ENCODE peak calls at places on chromosomes 16 and 17, in eight cellular contexts. F is cardiac muscle cell; N is A549; C is fibroblast of lung; A is CD8-positive, alpha-beta memory T cell; L is lung; I is GM23338; K is ascending aorta. R is an unnamed sample.
A peak's percentile ranks its signal among the peaks of the same experiment; 100 is the strongest.

GRCh38 chr17:18263885-18264682 is 3.6 kb downstream of the MIEF2 start:
- DNase-seq in F (no peak), N (no peak), C (no peak), A (no peak), L (no peak), I (no peak), K (no peak), R (no peak)

GRCh38 chr17:77783991-77784820 is 174.3 kb upstream of the TNRC6C start:
- DNase-seq in F (no peak), N (no peak), C (no peak), A (peak; percentile 69), L (no peak), I (no peak), K (no peak), R (no peak)

GRCh38 chr16:86568677-86569623 is 2.3 kb downstream of the FOXC2 start:
- DNase-seq in F (no peak), N (no peak), C (no peak), A (no peak), L (no peak), I (peak; percentile 51), K (no peak), R (no peak)

GRCh38 chr16:14436410-14436955 is 193.6 kb downstream of the PARN start:
- DNase-seq in F (peak; percentile 38), N (no peak), C (no peak), A (no peak), L (no peak), I (no peak), K (no peak), R (no peak)

GRCh38 chr16:29256501-29256981 is 150.0 kb downstream of the NPIPB11 start:
- DNase-seq in F (peak; percentile 15), N (no peak), C (no peak), A (no peak), L (no peak), I (peak; percentile 37), K (no peak), R (no peak)

GRCh38 chr16:72189865-72190371 is 18.0 kb upstream of the PMFBP1 start:
- DNase-seq in F (no peak), N (peak; percentile 6), C (peak; percentile 78), A (no peak), L (no peak), I (no peak), K (no peak), R (peak; percentile 38)

GRCh38 chr17:31092475-31093064 is 2.2 kb upstream of the NF1 start:
- DNase-seq in F (no peak), N (peak; percentile 23), C (no peak), A (no peak), L (no peak), I (no peak), K (no peak), R (no peak)

GRCh38 chr16:66065869-66066403 is 300.6 kb upstream of the CDH5 start:
- DNase-seq in F (no peak), N (no peak), C (no peak), A (no peak), L (no peak), I (no peak), K (no peak), R (no peak)

GRCh38 chr16:68386628-68387027 is 61.7 kb downstream of the SMPD3 start:
- DNase-seq in F (no peak), N (no peak), C (no peak), A (no peak), L (no peak), I (no peak), K (no peak), R (no peak)

DNA sequence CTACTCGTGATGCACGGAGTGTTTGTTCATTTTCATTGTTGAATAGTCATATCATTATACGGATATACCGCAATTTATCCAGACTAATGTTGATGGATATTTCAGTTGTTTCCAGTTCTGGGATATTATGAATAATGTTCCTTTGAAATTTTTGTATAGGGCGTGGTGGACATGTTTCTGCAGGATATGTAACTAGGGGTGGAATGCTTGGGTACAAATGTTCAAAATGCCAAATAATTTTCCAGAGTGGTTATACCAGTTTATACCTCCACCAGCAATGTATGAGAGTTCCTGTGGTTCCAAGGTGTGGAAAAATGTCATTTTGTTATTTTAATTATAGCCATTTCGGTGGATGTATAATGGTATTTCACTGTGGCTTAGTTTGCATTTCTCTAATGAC is 53.6 kb downstream of the NUP88 start:
- DNase-seq in F (no peak), N (no peak), C (no peak), A (no peak), L (no peak), I (no peak), K (no peak), R (no peak)
- H3K27ac ChIP-seq in F (no peak overlapping the region), N (no peak overlapping the region), C (no peak overlapping the region), A (no peak overlapping the region), L (no peak overlapping the region), I (no peak overlapping the region), K (no peak overlapping the region), R (no peak overlapping the region)

GRCh38 chr16:1940273-1941161 is 2.5 kb downstream of the MSRB1 start:
- DNase-seq in F (no peak), N (no peak), C (no peak), A (no peak), L (no peak), I (no peak), K (no peak), R (no peak)

GRCh38 chr16:1938910-1939309 is 4.1 kb downstream of the MSRB1 start:
- DNase-seq in F (no peak), N (no peak), C (no peak), A (no peak), L (no peak), I (no peak), K (no peak), R (no peak)

GRCh38 chr16:1936945-1937479 is 6.0 kb downstream of the MSRB1 start:
- DNase-seq in F (no peak), N (no peak), C (no peak), A (no peak), L (no peak), I (no peak), K (no peak), R (no peak)

GRCh38 chr16:1941162-1941923 is 1.7 kb downstream of the MSRB1 start:
- DNase-seq in F (no peak), N (no peak), C (peak; percentile 33), A (no peak), L (no peak), I (peak; percentile 78), K (no peak), R (no peak)

GRCh38 chr16:1938316-1938715 is 4.7 kb downstream of the MSRB1 start:
- DNase-seq in F (no peak), N (no peak), C (no peak), A (no peak), L (peak; percentile 62), I (no peak), K (no peak), R (no peak)
- H3K27ac ChIP-seq in F (no peak overlapping the region), N (no peak overlapping the region), C (no peak overlapping the region), A (no peak overlapping the region), L (no peak overlapping the region), I (no peak overlapping the region), K (no peak overlapping the region), R (no peak overlapping the region)

DNA sequence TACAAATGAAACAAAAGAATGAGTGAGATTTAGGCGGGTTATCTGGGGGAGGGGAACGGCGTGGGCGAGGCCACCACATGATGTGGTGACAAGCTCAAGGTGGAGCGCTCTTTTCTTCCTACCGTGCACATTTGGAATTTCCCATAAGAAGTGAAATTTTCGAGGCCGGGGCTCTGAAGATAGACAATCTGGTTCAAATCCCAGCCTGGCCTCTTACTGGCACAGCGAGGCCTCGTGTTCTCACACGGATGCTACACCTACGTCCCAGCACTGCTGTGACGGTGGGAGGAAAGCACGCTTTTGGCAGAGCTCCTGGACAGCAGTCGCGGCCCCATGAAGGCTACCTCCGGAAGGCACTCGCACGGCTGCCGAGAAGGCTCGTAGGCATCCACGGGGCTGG is 25.2 kb downstream of the ZDHHC7 start:
- DNase-seq in F (no peak), N (no peak), C (no peak), A (no peak), L (no peak), I (no peak), K (no peak), R (no peak)
- H3K27ac ChIP-seq in F (no peak overlapping the region), N (peak overlapping the region; percentile 85), C (peak overlapping the region; percentile 86), A (no peak overlapping the region), L (no peak overlapping the region), I (no peak overlapping the region), K (no peak overlapping the region), R (no peak overlapping the region)

GRCh38 chr16:3149630-3150345 is 15.0 kb downstream of the ZNF213 start:
- DNase-seq in F (peak; percentile 77), N (peak; percentile 83), C (peak; percentile 61), A (peak; percentile 32), L (peak; percentile 71), I (peak; percentile 89), K (peak; percentile 79), R (peak; percentile 78)

GRCh38 chr16:3152022-3152272 is 17.1 kb downstream of the ZNF213 start:
- DNase-seq in F (no peak), N (no peak), C (no peak), A (no peak), L (no peak), I (no peak), K (no peak), R (no peak)

GRCh38 chr16:3149193-3149530 is 14.3 kb downstream of the ZNF213 start:
- DNase-seq in F (no peak), N (no peak), C (no peak), A (no peak), L (no peak), I (no peak), K (no peak), R (no peak)

GRCh38 chr16:3152273-3153076 is 17.6 kb downstream of the ZNF213 start:
- DNase-seq in F (peak; percentile 78), N (peak; percentile 96), C (peak; percentile 92), A (peak; percentile 54), L (peak; percentile 84), I (peak; percentile 96), K (peak; percentile 95), R (peak; percentile 94)

GRCh38 chr16:3150346-3151218 is 15.8 kb downstream of the ZNF213 start:
- DNase-seq in F (peak; percentile 97), N (peak; percentile 97), C (peak; percentile 96), A (peak; percentile 96), L (peak; percentile 95), I (peak; percentile 98), K (peak; percentile 98), R (peak; percentile 96)
- H3K27ac ChIP-seq in F (peak overlapping the region; percentile 74), N (peak overlapping the region; percentile 97), C (peak overlapping the region; percentile 72), A (peak overlapping the region; percentile 70), L (peak overlapping the region; percentile 94), I (peak overlapping the region; percentile 55), K (peak overlapping the region; percentile 82), R (peak overlapping the region; percentile 79)

GRCh38 chr17:43860077-43860725 is 13.2 kb downstream of the CD300LG start:
- DNase-seq in F (no peak), N (no peak), C (peak; percentile 20), A (no peak), L (no peak), I (no peak), K (no peak), R (peak; percentile 60)
- H3K27ac ChIP-seq in F (no peak overlapping the region), N (peak overlapping the region; percentile 25), C (no peak overlapping the region), A (no peak overlapping the region), L (peak overlapping the region; percentile 9), I (no peak overlapping the region), K (peak overlapping the region; percentile 71), R (peak overlapping the region; percentile 84)